ENCODE peak calls at places on chromosome 1, in five cellular contexts. One of them, this sample, is unnamed.

GRCh38 chr1:46581685-46582455 is 22.2 kb downstream of the MKNK1 start:
- DNase-seq in stimulated activated CD4-positive, alpha-beta T cell treated with anti-CD3 and anti-CD28 coated beads, Interleukin-2, amount 100 ng/mL, for 48 hours: peak; percentile 2
- DNase-seq in activated CD4-positive, alpha-beta T cell treated with anti-CD3 and anti-CD28 coated beads, Interleukin-2, amount 10 ng/mL, durations not matched to agents 24 days and 14 days: peak; percentile 83
- DNase-seq in stimulated activated CD8-positive, alpha-beta memory T cell treated with anti-CD3 and anti-CD28 coated beads, Interleukin-15, amount 100 ng/mL, for 1 hour: no peak
- DNase-seq in GM04504: no peak
- DNase-seq in this sample: no peak

GRCh38 chr1:172903581-172904220 is 147.0 kb downstream of the TNFSF18 start:
- DNase-seq in stimulated activated CD4-positive, alpha-beta T cell treated with anti-CD3 and anti-CD28 coated beads, Interleukin-2, amount 100 ng/mL, for 48 hours: no peak
- DNase-seq in stimulated activated CD8-positive, alpha-beta memory T cell treated with anti-CD3 and anti-CD28 coated beads, Interleukin-15, amount 100 ng/mL, for 1 hour: no peak
- DNase-seq in GM04504: no peak
- DNase-seq in activated CD4-positive, alpha-beta T cell treated with anti-CD3 and anti-CD28 coated beads, Interleukin-2, amount 10 ng/mL, durations not matched to agents 24 days and 14 days: no peak
- DNase-seq in this sample: no peak

GRCh38 chr1:152533327-152533938 is 19.2 kb downstream of the CRCT1 start:
- DNase-seq in activated CD4-positive, alpha-beta T cell treated with anti-CD3 and anti-CD28 coated beads, Interleukin-2, amount 10 ng/mL, durations not matched to agents 24 days and 14 days: peak; percentile 76
- DNase-seq in stimulated activated CD8-positive, alpha-beta memory T cell treated with anti-CD3 and anti-CD28 coated beads, Interleukin-15, amount 100 ng/mL, for 1 hour: no peak
- DNase-seq in GM04504: no peak
- DNase-seq in stimulated activated CD4-positive, alpha-beta T cell treated with anti-CD3 and anti-CD28 coated beads, Interleukin-2, amount 100 ng/mL, for 48 hours: peak; percentile 39
- DNase-seq in this sample: peak; percentile 31

GRCh38 chr1:76267631-76268030 is 193.1 kb downstream of the ST6GALNAC3 start:
- DNase-seq in stimulated activated CD8-positive, alpha-beta memory T cell treated with anti-CD3 and anti-CD28 coated beads, Interleukin-15, amount 100 ng/mL, for 1 hour: no peak
- DNase-seq in stimulated activated CD4-positive, alpha-beta T cell treated with anti-CD3 and anti-CD28 coated beads, Interleukin-2, amount 100 ng/mL, for 48 hours: no peak
- DNase-seq in activated CD4-positive, alpha-beta T cell treated with anti-CD3 and anti-CD28 coated beads, Interleukin-2, amount 10 ng/mL, durations not matched to agents 24 days and 14 days: peak; percentile 74
- DNase-seq in GM04504: no peak
- DNase-seq in this sample: no peak

GRCh38 chr1:112849425-112849966 is 106.5 kb downstream of the SLC16A1 start:
- DNase-seq in stimulated activated CD8-positive, alpha-beta memory T cell treated with anti-CD3 and anti-CD28 coated beads, Interleukin-15, amount 100 ng/mL, for 1 hour: no peak
- DNase-seq in stimulated activated CD4-positive, alpha-beta T cell treated with anti-CD3 and anti-CD28 coated beads, Interleukin-2, amount 100 ng/mL, for 48 hours: no peak
- DNase-seq in GM04504: no peak
- DNase-seq in activated CD4-positive, alpha-beta T cell treated with anti-CD3 and anti-CD28 coated beads, Interleukin-2, amount 10 ng/mL, durations not matched to agents 24 days and 14 days: peak; percentile 60
- DNase-seq in this sample: peak; percentile 72

GRCh38 chr1:4494558-4494957 is 159.9 kb upstream of the AJAP1 start:
- DNase-seq in stimulated activated CD4-positive, alpha-beta T cell treated with anti-CD3 and anti-CD28 coated beads, Interleukin-2, amount 100 ng/mL, for 48 hours: no peak
- DNase-seq in GM04504: no peak
- DNase-seq in activated CD4-positive, alpha-beta T cell treated with anti-CD3 and anti-CD28 coated beads, Interleukin-2, amount 10 ng/mL, durations not matched to agents 24 days and 14 days: no peak
- DNase-seq in stimulated activated CD8-positive, alpha-beta memory T cell treated with anti-CD3 and anti-CD28 coated beads, Interleukin-15, amount 100 ng/mL, for 1 hour: no peak
- DNase-seq in this sample: no peak

GRCh38 chr1:15205586-15206346 is 41.3 kb upstream of the FHAD1 start:
- DNase-seq in GM04504: no peak
- DNase-seq in activated CD4-positive, alpha-beta T cell treated with anti-CD3 and anti-CD28 coated beads, Interleukin-2, amount 10 ng/mL, durations not matched to agents 24 days and 14 days: no peak
- DNase-seq in stimulated activated CD8-positive, alpha-beta memory T cell treated with anti-CD3 and anti-CD28 coated beads, Interleukin-15, amount 100 ng/mL, for 1 hour: no peak
- DNase-seq in stimulated activated CD4-positive, alpha-beta T cell treated with anti-CD3 and anti-CD28 coated beads, Interleukin-2, amount 100 ng/mL, for 48 hours: no peak
- DNase-seq in this sample: no peak

GRCh38 chr1:41795205-41795762 is 123.4 kb downstream of the HIVEP3 start:
- DNase-seq in activated CD4-positive, alpha-beta T cell treated with anti-CD3 and anti-CD28 coated beads, Interleukin-2, amount 10 ng/mL, durations not matched to agents 24 days and 14 days: no peak
- DNase-seq in stimulated activated CD8-positive, alpha-beta memory T cell treated with anti-CD3 and anti-CD28 coated beads, Interleukin-15, amount 100 ng/mL, for 1 hour: no peak
- DNase-seq in stimulated activated CD4-positive, alpha-beta T cell treated with anti-CD3 and anti-CD28 coated beads, Interleukin-2, amount 100 ng/mL, for 48 hours: no peak
- DNase-seq in GM04504: no peak
- DNase-seq in this sample: no peak

GRCh38 chr1:75794382-75794781 is 2.3 kb upstream of the MSH4 start:
- DNase-seq in activated CD4-positive, alpha-beta T cell treated with anti-CD3 and anti-CD28 coated beads, Interleukin-2, amount 10 ng/mL, durations not matched to agents 24 days and 14 days: no peak
- DNase-seq in stimulated activated CD8-positive, alpha-beta memory T cell treated with anti-CD3 and anti-CD28 coated beads, Interleukin-15, amount 100 ng/mL, for 1 hour: no peak
- DNase-seq in GM04504: no peak
- DNase-seq in stimulated activated CD4-positive, alpha-beta T cell treated with anti-CD3 and anti-CD28 coated beads, Interleukin-2, amount 100 ng/mL, for 48 hours: no peak
- DNase-seq in this sample: no peak

GRCh38 chr1:16464917-16465625 is 24.5 kb downstream of the NECAP2 start:
- DNase-seq in GM04504: no peak
- DNase-seq in stimulated activated CD4-positive, alpha-beta T cell treated with anti-CD3 and anti-CD28 coated beads, Interleukin-2, amount 100 ng/mL, for 48 hours: no peak
- DNase-seq in stimulated activated CD8-positive, alpha-beta memory T cell treated with anti-CD3 and anti-CD28 coated beads, Interleukin-15, amount 100 ng/mL, for 1 hour: no peak
- DNase-seq in activated CD4-positive, alpha-beta T cell treated with anti-CD3 and anti-CD28 coated beads, Interleukin-2, amount 10 ng/mL, durations not matched to agents 24 days and 14 days: no peak
- DNase-seq in this sample: no peak